ENCODE peak calls at places on chromosomes 3 and 15, in seven cellular contexts. K is choroid plexus epithelial cell, S is tibial nerve, C is cardiac muscle cell, U is body of pancreas, E is colonic mucosa, Y is tibial artery. D is an unnamed sample.

GRCh38 chr3:104673981-104674380 is 692.7 kb upstream of the ALCAM start:
- DNase-seq in K (peak; percentile 63), E (no peak), U (no peak), S (no peak), C (peak; percentile 52), Y (no peak), D (peak; percentile 13)

GRCh38 chr3:10417849-10418248 is 87.5 kb downstream of the ATP2B2 start:
- DNase-seq in S (no peak), E (no peak), Y (no peak), U (no peak), K (peak; percentile 44), C (peak; percentile 34), D (no peak)

GRCh38 chr3:100044369-100044768 is 69.9 kb downstream of the FILIP1L start:
- DNase-seq in K (no peak), U (no peak), E (no peak), Y (no peak), C (no peak), S (no peak), D (no peak)

GRCh38 chr3:99674086-99674789 is 35.8 kb downstream of the COL8A1 start:
- DNase-seq in C (peak; percentile 74), Y (peak; percentile 52), E (no peak), U (no peak), K (peak; percentile 96), S (no peak), D (no peak)

GRCh38 chr3:50502584-50503423 is 630 bp downstream of the CACNA2D2 start:
- DNase-seq in C (no peak), Y (no peak), U (no peak), K (no peak), S (no peak), E (no peak), D (peak; percentile 17)

GRCh38 chr3:51705276-51706020 is 1.4 kb upstream of the GRM2 start:
- DNase-seq in K (no peak), S (no peak), E (no peak), U (no peak), Y (peak; percentile 31), C (no peak), D (no peak)

GRCh38 chr15:59401810-59402569 is 29.3 kb upstream of the MYO1E start:
- DNase-seq in Y (no peak), S (no peak), K (no peak), C (no peak), U (no peak), E (peak; percentile 50), D (no peak)

GRCh38 chr3:30203301-30203700 is 403.1 kb upstream of the TGFBR2 start:
- DNase-seq in E (no peak), C (no peak), K (peak; percentile 47), U (no peak), S (no peak), Y (no peak), D (no peak)

GRCh38 chr15:32781781-32782180 is 64.0 kb downstream of the GREM1 start:
- DNase-seq in C (no peak), K (no peak), E (no peak), S (no peak), U (no peak), Y (no peak), D (no peak)

GRCh38 chr3:130783629-130784028 is 37.0 kb upstream of the PIK3R4 start:
- DNase-seq in S (no peak), C (peak; percentile 80), K (peak; percentile 5), Y (no peak), U (no peak), E (no peak), D (no peak)

GRCh38 chr3:177337548-177338331 is 140.5 kb upstream of the TBL1XR1 start:
- DNase-seq in E (no peak), S (no peak), K (peak; percentile 91), U (no peak), C (peak; percentile 80), Y (no peak), D (no peak)

GRCh38 chr3:5425371-5425770 is 237.9 kb downstream of the EDEM1 start:
- DNase-seq in C (no peak), U (no peak), K (no peak), S (no peak), Y (no peak), E (no peak), D (no peak)

GRCh38 chr3:165193392-165194268 is 2.6 kb downstream of the SLITRK3 start:
- DNase-seq in E (no peak), C (no peak), S (no peak), U (no peak), K (peak; percentile 2), Y (no peak), D (no peak)

GRCh38 chr15:100712226-100712625 is 109.8 kb downstream of the ASB7 start:
- DNase-seq in E (peak; percentile 36), Y (no peak), C (peak; percentile 67), K (no peak), S (no peak), U (peak; percentile 32), D (no peak)

GRCh38 chr15:82178061-82178460 is 84.5 kb downstream of the EFL1 start:
- DNase-seq in U (no peak), Y (no peak), E (no peak), C (peak; percentile 60), K (peak; percentile 92), S (no peak), D (no peak)

GRCh38 chr15:84736375-84736774 is 12.0 kb upstream of the ZNF592 start:
- DNase-seq in E (no peak), C (no peak), U (no peak), K (no peak), S (no peak), Y (no peak), D (no peak)

GRCh38 chr3:155846119-155846518 is 8.1 kb downstream of the SLC33A1 start:
- DNase-seq in U (no peak), Y (no peak), E (no peak), K (no peak), C (peak; percentile 61), S (no peak), D (no peak)

GRCh38 chr3:94185753-94186152 is 122.9 kb downstream of the NSUN3 start:
- DNase-seq in S (no peak), Y (no peak), K (peak; percentile 41), U (no peak), C (no peak), E (no peak), D (no peak)

GRCh38 chr3:44734646-44735168 is 5.3 kb downstream of the ZNF501 start:
- DNase-seq in E (no peak), K (no peak), Y (no peak), U (no peak), S (no peak), C (no peak), D (no peak)
- TF ChIP-seq CTCF in E (no peak), K (no peak), Y (no peak), U (no peak), S (no peak), C (no peak), D (no peak)

DNA sequence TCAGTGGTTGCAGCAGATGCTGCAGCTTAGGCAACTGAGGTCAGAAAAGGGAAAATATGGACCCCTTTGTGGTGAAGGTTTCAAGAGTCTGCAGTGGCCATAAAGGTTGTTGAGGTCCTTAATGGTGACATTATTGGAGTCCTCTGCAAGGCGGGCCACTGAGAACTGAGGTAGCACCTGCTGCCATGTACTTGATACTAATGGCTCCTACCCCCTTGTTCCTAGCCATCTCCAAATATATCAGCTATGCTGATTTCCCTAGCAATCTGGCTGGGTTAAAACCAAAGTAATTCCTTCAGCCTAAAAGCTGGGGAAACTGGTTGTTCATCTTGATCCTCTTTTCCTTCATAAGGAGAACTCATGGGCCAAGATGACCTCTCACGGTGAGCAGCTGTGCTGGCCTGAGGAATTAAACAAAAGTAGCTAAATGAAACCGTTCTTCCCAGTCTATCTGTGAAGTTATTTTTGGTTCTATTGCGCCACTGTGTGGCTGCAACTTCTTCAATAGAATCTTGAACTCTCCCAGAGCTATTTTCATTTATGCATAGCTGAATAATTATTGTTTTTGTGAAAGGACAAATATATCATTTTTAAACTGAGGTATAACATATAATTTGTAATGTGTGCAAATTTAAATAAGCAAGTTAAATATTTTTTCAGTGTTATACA is 76.1 kb upstream of the PLSCR4 start:
- DNase-seq in Y (no peak), U (peak; percentile 66), C (peak; percentile 88), S (peak; percentile 59), K (peak; percentile 89), E (peak; percentile 45), D (peak; percentile 56)
- TF ChIP-seq CTCF in Y (peak; percentile 51), U (peak; percentile 82), C (peak; percentile 59), S (peak; percentile 86), K (peak; percentile 70), E (peak; percentile 55), D (peak; percentile 79)

GRCh38 chr3:186930143-186930638 is at the start of gene ST6GAL1:
- DNase-seq in E (peak; percentile 83), Y (peak; percentile 85), S (no peak), U (peak; percentile 30), C (peak; percentile 83), K (peak; percentile 63), D (peak; percentile 54)
- TF ChIP-seq CTCF in E (peak; percentile 17), Y (peak; percentile 51), S (peak; percentile 49), U (peak; percentile 16), C (peak; percentile 66), K (peak; percentile 45), D (peak; percentile 17)

GRCh38 chr3:192409838-192410683 is 317.3 kb downstream of the FGF12 start:
- DNase-seq in U (peak; percentile 11), C (peak; percentile 52), K (no peak), Y (no peak), E (no peak), S (no peak), D (peak; percentile 18)
- TF ChIP-seq CTCF in U (no peak), C (peak; percentile 3), K (no peak), Y (no peak), E (no peak), S (no peak), D (peak; percentile 6)

DNA sequence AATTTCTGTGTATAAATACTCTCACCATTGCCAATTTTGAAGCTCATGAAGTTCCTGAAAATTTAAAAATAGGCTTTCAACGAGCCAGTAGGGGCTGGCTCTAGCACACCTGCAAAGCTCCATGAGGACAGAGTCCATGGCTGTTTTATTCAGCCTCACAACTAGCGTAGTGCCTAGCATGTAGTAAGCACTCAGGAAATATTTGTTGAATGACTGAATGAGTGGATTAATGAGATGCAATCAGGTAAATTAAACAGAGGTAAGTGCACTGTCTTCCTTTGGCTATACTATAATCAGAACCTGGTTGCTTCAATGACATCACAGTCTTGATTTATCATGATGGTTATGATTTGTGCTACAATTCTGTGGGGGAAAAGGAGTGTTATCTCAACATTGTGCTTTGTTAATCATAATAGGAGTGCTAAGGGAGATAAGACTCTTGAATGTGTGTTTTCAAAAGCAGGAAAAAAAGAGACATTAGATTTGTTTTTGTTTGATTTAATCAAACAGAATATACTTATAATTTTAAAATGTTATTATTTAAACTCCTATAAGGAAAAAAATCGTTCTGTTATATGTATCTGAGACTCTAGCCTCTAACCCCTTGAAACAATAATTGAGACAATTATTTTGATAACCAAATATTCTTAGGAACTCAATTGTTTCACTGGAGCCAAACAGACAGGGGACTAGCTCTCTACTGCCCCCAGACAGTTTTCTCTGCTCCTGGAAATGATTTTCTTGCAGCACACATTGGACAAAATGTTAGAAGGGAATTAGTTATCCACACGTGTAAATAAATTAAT is 171.7 kb upstream of the ATP11B start:
- DNase-seq in U (no peak), S (no peak), K (peak; percentile 13), Y (no peak), E (no peak), C (no peak), D (no peak)
- TF ChIP-seq CTCF in U (no peak), S (no peak), K (peak; percentile 46), Y (no peak), E (peak; percentile 36), C (peak; percentile 21), D (peak; percentile 39)

D was measured in hepatocyte.